ENCODE peak calls at places on chromosomes 5 and 9, in eight cellular contexts. C, A, Q, B, G, U, V and Z are unnamed samples.

GRCh38 chr9:133137451-133138231 is 16.6 kb upstream of the RALGDS start:
- DNase-seq in C (no peak), A (no peak), Q (no peak), B (no peak), G (peak; percentile 32), U (no peak), V (no peak), Z (no peak)

GRCh38 chr9:121990600-121991304 is 102.4 kb downstream of the TTLL11 start:
- DNase-seq in C (no peak), A (no peak), Q (no peak), B (no peak), G (no peak), U (no peak), V (no peak), Z (no peak)

GRCh38 chr5:14108170-14108996 is 34.8 kb upstream of the TRIO start:
- DNase-seq in C (no peak), A (peak; percentile 64), Q (no peak), B (peak; percentile 40), G (peak; percentile 50), U (peak; percentile 84), V (peak; percentile 38), Z (peak; percentile 82)

GRCh38 chr5:142012186-142012785 is 541 bp downstream of the GNPDA1 start:
- DNase-seq in C (no peak), A (peak; percentile 81), Q (no peak), B (no peak), G (peak; percentile 35), U (peak; percentile 64), V (no peak), Z (peak; percentile 86)

GRCh38 chr9:30574355-30575151 is 1809.9 kb upstream of the ACO1 start:
- DNase-seq in C (no peak), A (no peak), Q (no peak), B (no peak), G (no peak), U (no peak), V (no peak), Z (peak; percentile 74)

GRCh38 chr9:137190315-137190853 is 1.9 kb downstream of the SSNA1 start:
- DNase-seq in C (no peak), A (no peak), Q (no peak), B (no peak), G (no peak), U (peak; percentile 53), V (no peak), Z (no peak)

GRCh38 chr9:116190997-116191396 is 37.4 kb downstream of the PAPPA start:
- DNase-seq in C (no peak), A (no peak), Q (no peak), B (peak; percentile 27), G (no peak), U (no peak), V (no peak), Z (no peak)

GRCh38 chr5:146079695-146080361 is 25.5 kb downstream of the PLAC8L1 start:
- DNase-seq in C (no peak), A (no peak), Q (no peak), B (no peak), G (no peak), U (no peak), V (no peak), Z (no peak)

GRCh38 chr5:181200816-181201215 is 4.2 kb downstream of the TRIM7 start:
- DNase-seq in C (no peak), A (no peak), Q (no peak), B (no peak), G (no peak), U (no peak), V (no peak), Z (peak; percentile 40)

GRCh38 chr5:163846512-163846911 is 341.1 kb downstream of the MAT2B start:
- DNase-seq in C (no peak), A (no peak), Q (no peak), B (no peak), G (no peak), U (no peak), V (no peak), Z (no peak)